ENCODE peak calls at places on chromosome 11, in seven cellular contexts. One of them, this sample, is unnamed.

GRCh38 chr11:6473481-6474422 is at the start of gene TRIM3:
- DNase-seq in mesendoderm: peak; percentile 90
- DNase-seq in H9: peak; percentile 94
- DNase-seq in mesenchymal stem cell: peak; percentile 90
- DNase-seq in IMR-90: peak; percentile 80
- DNase-seq in trophoblast cell: peak; percentile 84
- DNase-seq in H1: peak; percentile 46
- DNase-seq in this sample: peak; percentile 85

GRCh38 chr11:65546217-65546958 is 11.8 kb downstream of the LTBP3 start:
- DNase-seq in mesendoderm: peak; percentile 89
- DNase-seq in H9: peak; percentile 96
- DNase-seq in mesenchymal stem cell: peak; percentile 60
- DNase-seq in IMR-90: no peak
- DNase-seq in trophoblast cell: peak; percentile 77
- DNase-seq in H1: no peak
- DNase-seq in this sample: peak; percentile 84

GRCh38 chr11:88318017-88318416 is 19.5 kb downstream of the CTSC start:
- DNase-seq in mesendoderm: no peak
- DNase-seq in H9: no peak
- DNase-seq in mesenchymal stem cell: no peak
- DNase-seq in IMR-90: no peak
- DNase-seq in trophoblast cell: no peak
- DNase-seq in H1: no peak
- DNase-seq in this sample: no peak

GRCh38 chr11:74845978-74846517 is 97.4 kb downstream of the RNF169 start:
- DNase-seq in mesendoderm: no peak
- DNase-seq in H9: no peak
- DNase-seq in mesenchymal stem cell: no peak
- DNase-seq in IMR-90: no peak
- DNase-seq in trophoblast cell: no peak
- DNase-seq in H1: no peak
- DNase-seq in this sample: no peak

GRCh38 chr11:23284626-23285025 is 424.4 kb upstream of the CCDC179 start:
- DNase-seq in mesendoderm: no peak
- DNase-seq in H9: no peak
- DNase-seq in mesenchymal stem cell: peak; percentile 40
- DNase-seq in IMR-90: peak; percentile 79
- DNase-seq in trophoblast cell: no peak
- DNase-seq in H1: no peak
- DNase-seq in this sample: no peak

GRCh38 chr11:126423154-126423553 is 67.7 kb downstream of the ST3GAL4 start:
- DNase-seq in mesendoderm: no peak
- DNase-seq in H9: no peak
- DNase-seq in mesenchymal stem cell: no peak
- DNase-seq in IMR-90: no peak
- DNase-seq in trophoblast cell: no peak
- DNase-seq in H1: no peak
- DNase-seq in this sample: no peak

GRCh38 chr11:35364101-35364780 is 55.1 kb downstream of the SLC1A2 start:
- DNase-seq in mesendoderm: peak; percentile 31
- DNase-seq in H9: no peak
- DNase-seq in mesenchymal stem cell: peak; percentile 77
- DNase-seq in IMR-90: peak; percentile 86
- DNase-seq in trophoblast cell: no peak
- DNase-seq in H1: no peak
- DNase-seq in this sample: no peak

GRCh38 chr11:125091877-125092664 is 19.4 kb downstream of the TMEM218 start:
- DNase-seq in mesendoderm: no peak
- DNase-seq in H9: no peak
- DNase-seq in mesenchymal stem cell: no peak
- DNase-seq in IMR-90: no peak
- DNase-seq in trophoblast cell: no peak
- DNase-seq in H1: no peak
- DNase-seq in this sample: no peak

GRCh38 chr11:9512370-9513019 is 51.7 kb downstream of the ZNF143 start:
- DNase-seq in mesendoderm: no peak
- DNase-seq in H9: no peak
- DNase-seq in mesenchymal stem cell: no peak
- DNase-seq in IMR-90: peak; percentile 76
- DNase-seq in trophoblast cell: no peak
- DNase-seq in H1: no peak
- DNase-seq in this sample: no peak

GRCh38 chr11:1202154-1202775 is 20.6 kb upstream of the MUC5B start:
- DNase-seq in mesendoderm: peak; percentile 23
- DNase-seq in H9: peak; percentile 29
- DNase-seq in mesenchymal stem cell: no peak
- DNase-seq in IMR-90: no peak
- DNase-seq in trophoblast cell: no peak
- DNase-seq in H1: no peak
- DNase-seq in this sample: no peak

GRCh38 chr11:31625868-31626267 is 116.3 kb downstream of the ELP4 start:
- DNase-seq in mesendoderm: no peak
- DNase-seq in H9: no peak
- DNase-seq in mesenchymal stem cell: no peak
- DNase-seq in IMR-90: no peak
- DNase-seq in trophoblast cell: no peak
- DNase-seq in H1: no peak
- DNase-seq in this sample: no peak

DNA sequence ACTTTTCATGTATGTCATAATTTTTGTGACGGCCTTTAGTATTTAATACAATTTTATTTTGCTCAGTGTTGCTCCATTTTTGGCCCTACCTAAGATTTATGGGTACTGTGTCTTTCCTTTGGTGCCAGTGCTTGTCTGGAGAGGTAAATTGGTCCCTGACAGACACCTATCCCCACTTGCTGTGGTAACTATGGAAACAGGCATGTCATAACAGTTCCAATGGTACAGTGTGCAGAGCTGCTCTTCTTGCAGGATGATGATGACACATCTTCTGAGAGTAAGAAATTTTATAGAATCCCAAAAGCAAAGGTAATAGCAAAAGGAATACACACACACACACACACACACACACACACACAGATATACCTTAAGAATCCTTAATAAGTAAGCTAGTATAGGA is 118.5 kb downstream of the ELP4 start:
- DNase-seq in mesendoderm: no peak
- DNase-seq in H9: no peak
- DNase-seq in mesenchymal stem cell: no peak
- DNase-seq in IMR-90: no peak
- DNase-seq in trophoblast cell: no peak
- DNase-seq in H1: no peak
- DNase-seq in this sample: no peak
- H2BK5ac ChIP-seq in mesendoderm: no peak overlapping the region
- H2BK5ac ChIP-seq in H9: no peak overlapping the region
- H2BK5ac ChIP-seq in mesenchymal stem cell: no peak overlapping the region
- H2BK5ac ChIP-seq in IMR-90: no peak overlapping the region
- H2BK5ac ChIP-seq in trophoblast cell: no peak overlapping the region
- H2BK5ac ChIP-seq in H1: no peak overlapping the region
- H2BK5ac ChIP-seq in this sample: no peak overlapping the region

GRCh38 chr11:134756811-134757540 is 344.9 kb upstream of the B3GAT1 start:
- DNase-seq in mesendoderm: no peak
- DNase-seq in H9: peak; percentile 32
- DNase-seq in mesenchymal stem cell: no peak
- DNase-seq in IMR-90: no peak
- DNase-seq in trophoblast cell: no peak
- DNase-seq in H1: no peak
- DNase-seq in this sample: no peak
- H2BK5ac ChIP-seq in mesendoderm: no peak overlapping the region
- H2BK5ac ChIP-seq in H9: no peak overlapping the region
- H2BK5ac ChIP-seq in mesenchymal stem cell: no peak overlapping the region
- H2BK5ac ChIP-seq in IMR-90: no peak overlapping the region
- H2BK5ac ChIP-seq in trophoblast cell: no peak overlapping the region
- H2BK5ac ChIP-seq in H1: no peak overlapping the region
- H2BK5ac ChIP-seq in this sample: no peak overlapping the region

GRCh38 chr11:2311456-2312201 is 9.8 kb downstream of the TSPAN32 start:
- DNase-seq in mesendoderm: no peak
- DNase-seq in H9: no peak
- DNase-seq in mesenchymal stem cell: no peak
- DNase-seq in IMR-90: no peak
- DNase-seq in trophoblast cell: no peak
- DNase-seq in H1: no peak
- DNase-seq in this sample: no peak

GRCh38 chr11:2309251-2310072 is 7.6 kb downstream of the TSPAN32 start:
- DNase-seq in mesendoderm: no peak
- DNase-seq in H9: no peak
- DNase-seq in mesenchymal stem cell: no peak
- DNase-seq in IMR-90: no peak
- DNase-seq in trophoblast cell: no peak
- DNase-seq in H1: no peak
- DNase-seq in this sample: no peak

GRCh38 chr11:2308713-2309112 is 6.9 kb downstream of the TSPAN32 start:
- DNase-seq in mesendoderm: no peak
- DNase-seq in H9: no peak
- DNase-seq in mesenchymal stem cell: no peak
- DNase-seq in IMR-90: no peak
- DNase-seq in trophoblast cell: no peak
- DNase-seq in H1: no peak
- DNase-seq in this sample: no peak

GRCh38 chr11:2310786-2311455 is 9.1 kb downstream of the TSPAN32 start:
- DNase-seq in mesendoderm: no peak
- DNase-seq in H9: no peak
- DNase-seq in mesenchymal stem cell: no peak
- DNase-seq in IMR-90: no peak
- DNase-seq in trophoblast cell: no peak
- DNase-seq in H1: no peak
- DNase-seq in this sample: no peak

GRCh38 chr11:2310073-2310785 is 8.4 kb downstream of the TSPAN32 start:
- DNase-seq in mesendoderm: no peak
- DNase-seq in H9: no peak
- DNase-seq in mesenchymal stem cell: no peak
- DNase-seq in IMR-90: no peak
- DNase-seq in trophoblast cell: no peak
- DNase-seq in H1: no peak
- DNase-seq in this sample: no peak
- H2BK5ac ChIP-seq in mesendoderm: no peak overlapping the region
- H2BK5ac ChIP-seq in H9: no peak overlapping the region
- H2BK5ac ChIP-seq in mesenchymal stem cell: no peak overlapping the region
- H2BK5ac ChIP-seq in IMR-90: no peak overlapping the region
- H2BK5ac ChIP-seq in trophoblast cell: no peak overlapping the region
- H2BK5ac ChIP-seq in H1: no peak overlapping the region
- H2BK5ac ChIP-seq in this sample: peak overlapping the region; percentile 75

DNA sequence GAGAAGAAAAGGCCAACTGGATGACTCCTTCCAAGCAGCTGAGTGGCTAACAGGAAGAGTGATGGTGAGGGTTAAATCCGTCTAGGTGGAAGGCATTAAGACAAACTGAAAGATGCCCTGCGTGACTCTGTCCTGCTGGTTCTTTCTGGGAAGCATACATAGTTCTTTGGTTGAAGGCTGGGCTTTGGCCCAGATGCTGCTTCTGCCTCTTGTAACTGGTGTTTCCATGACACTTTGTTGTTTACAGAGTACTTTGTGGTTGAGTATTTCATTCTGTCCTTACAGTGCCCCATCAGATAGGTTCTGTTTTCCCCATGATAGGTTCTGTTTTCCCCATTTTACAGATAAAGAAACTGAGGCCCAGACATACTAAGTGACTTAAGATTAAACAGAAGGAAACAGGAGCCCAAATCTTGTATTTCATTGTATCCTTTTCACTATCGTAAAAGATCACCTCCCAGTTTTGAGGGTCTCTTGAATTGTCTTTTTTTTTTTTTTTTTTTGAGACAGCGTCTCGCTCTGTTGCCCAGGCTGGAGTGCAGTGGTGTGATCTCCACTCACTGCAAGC is 124.3 kb upstream of the RASSF10 start:
- DNase-seq in mesendoderm: no peak
- DNase-seq in H9: no peak
- DNase-seq in mesenchymal stem cell: peak; percentile 81
- DNase-seq in IMR-90: no peak
- DNase-seq in trophoblast cell: no peak
- DNase-seq in H1: no peak
- DNase-seq in this sample: no peak
- H2BK5ac ChIP-seq in mesendoderm: no peak overlapping the region
- H2BK5ac ChIP-seq in H9: no peak overlapping the region
- H2BK5ac ChIP-seq in mesenchymal stem cell: no peak overlapping the region
- H2BK5ac ChIP-seq in IMR-90: no peak overlapping the region
- H2BK5ac ChIP-seq in trophoblast cell: no peak overlapping the region
- H2BK5ac ChIP-seq in H1: no peak overlapping the region
- H2BK5ac ChIP-seq in this sample: no peak overlapping the region

DNA sequence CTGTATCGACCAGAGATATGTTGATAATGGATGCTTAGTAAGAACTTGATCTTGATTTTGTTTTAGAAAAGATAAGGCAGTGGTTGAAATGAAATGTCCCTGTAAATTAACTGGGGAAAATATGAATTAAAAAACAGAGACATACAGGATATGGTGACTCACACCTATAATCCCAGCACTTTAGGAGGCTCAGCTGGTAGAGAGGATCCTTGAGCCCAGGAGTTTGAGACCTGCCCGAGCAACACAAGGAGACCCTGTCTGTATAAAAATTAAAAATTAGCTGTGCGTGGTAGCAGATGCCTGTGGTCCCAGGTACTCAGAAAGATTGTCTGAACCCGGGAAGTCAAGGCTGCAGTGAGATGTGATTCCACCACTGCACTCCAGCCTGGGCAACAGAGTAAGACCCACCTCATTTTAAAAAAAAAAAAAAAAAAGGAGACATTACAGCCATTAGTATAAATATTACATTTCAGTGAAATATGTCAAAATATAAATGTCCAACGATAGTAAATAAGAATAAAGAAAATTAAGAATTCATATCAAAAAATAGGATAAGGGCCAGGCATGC is 4.6 kb downstream of the PICALM start:
- DNase-seq in mesendoderm: peak; percentile 37
- DNase-seq in H9: no peak
- DNase-seq in mesenchymal stem cell: peak; percentile 58
- DNase-seq in IMR-90: peak; percentile 54
- DNase-seq in trophoblast cell: no peak
- DNase-seq in H1: no peak
- DNase-seq in this sample: no peak
- H2BK5ac ChIP-seq in mesendoderm: no peak overlapping the region
- H2BK5ac ChIP-seq in H9: no peak overlapping the region
- H2BK5ac ChIP-seq in mesenchymal stem cell: no peak overlapping the region
- H2BK5ac ChIP-seq in IMR-90: peak overlapping the region; percentile 4
- H2BK5ac ChIP-seq in trophoblast cell: no peak overlapping the region
- H2BK5ac ChIP-seq in H1: no peak overlapping the region
- H2BK5ac ChIP-seq in this sample: no peak overlapping the region

GRCh38 chr11:27295928-27296327 is 67.1 kb downstream of the CCDC34 start:
- DNase-seq in mesendoderm: no peak
- DNase-seq in H9: no peak
- DNase-seq in mesenchymal stem cell: no peak
- DNase-seq in IMR-90: no peak
- DNase-seq in trophoblast cell: no peak
- DNase-seq in H1: no peak
- DNase-seq in this sample: no peak
- H2BK5ac ChIP-seq in mesendoderm: no peak overlapping the region
- H2BK5ac ChIP-seq in H9: no peak overlapping the region
- H2BK5ac ChIP-seq in mesenchymal stem cell: no peak overlapping the region
- H2BK5ac ChIP-seq in IMR-90: no peak overlapping the region
- H2BK5ac ChIP-seq in trophoblast cell: no peak overlapping the region
- H2BK5ac ChIP-seq in H1: no peak overlapping the region
- H2BK5ac ChIP-seq in this sample: no peak overlapping the region

This sample was measured in neuronal stem cell.